ENCODE peak calls at places on chromosomes 4 and X, in seven cellular contexts. B is tibial artery, Q is MM.1S, L is aorta, T is cardiac muscle cell, U is pancreas, Z is MG63. D is an unnamed sample. For H3K9me3, the result is how much of the 10 kb centered on the place peaks cover.

GRCh38 chr4:71497078-71497477 is 158.3 kb downstream of the SLC4A4 start:
- DNase-seq in Q (no peak), B (no peak), T (no peak), U (no peak), L (no peak), Z (no peak), D (no peak)

GRCh38 chr4:95114521-95114920 is 356.8 kb downstream of the BMPR1B start:
- DNase-seq in Q (no peak), U (no peak), L (no peak), T (no peak), B (no peak), Z (no peak), D (no peak)

GRCh38 chrX:65679071-65679540 is 11.7 kb downstream of the MSN start:
- DNase-seq in T (no peak), B (no peak), L (no peak), Q (no peak), U (no peak), Z (no peak), D (no peak)

GRCh38 chrX:73562458-73562857 is 539 bp upstream of the CHIC1 start:
- DNase-seq in T (peak), Q (no peak), L (no peak), Z (no peak), B (no peak), U (no peak), D (no peak)

GRCh38 chr4:40055379-40055872 is 1.2 kb upstream of the N4BP2 start:
- DNase-seq in B (no peak), L (no peak), Q (no peak), T (no peak), U (no peak), Z (no peak), D (no peak)

GRCh38 chr4:176498857-176499256 is 179.1 kb downstream of the SPCS3 start:
- DNase-seq in Q (no peak), U (no peak), Z (no peak), T (peak), L (no peak), B (no peak), D (no peak)

GRCh38 chr4:54281060-54281781 is 52.1 kb downstream of the PDGFRA start:
- DNase-seq in Q (no peak), B (peak), Z (peak), U (peak), T (peak), L (peak), D (no peak)

GRCh38 chr4:41477200-41477910 is 60.6 kb upstream of the LIMCH1 start:
- DNase-seq in T (no peak), L (no peak), Q (no peak), Z (no peak), B (no peak), U (no peak), D (no peak)

DNA sequence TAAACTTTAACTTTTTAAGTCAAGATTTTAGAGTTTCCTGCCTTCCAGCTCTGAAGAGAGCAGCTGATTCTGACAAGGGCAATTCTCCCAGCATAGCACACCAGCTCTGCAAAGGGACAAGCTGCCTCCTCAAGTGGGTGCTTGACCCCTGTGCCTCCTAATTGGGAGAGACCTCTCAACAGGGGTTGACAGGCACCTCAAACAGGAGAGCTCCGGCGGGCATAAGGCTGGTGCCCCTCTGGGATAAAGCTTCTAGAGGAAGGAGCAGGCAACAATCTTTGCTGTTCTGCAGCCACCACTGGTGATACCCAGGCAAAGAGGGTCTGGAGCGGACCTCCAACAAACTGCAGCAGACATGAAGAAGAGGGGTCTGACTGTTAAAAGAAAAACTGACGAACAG is 872.9 kb upstream of the PCDH10 start:
- DNase-seq in Q (no peak), Z (no peak), U (no peak), L (no peak), T (no peak), B (no peak), D (no peak)
- H3K9me3 ChIP-seq in Q (under half), Z (under half), U (under half), L (under half), T (under half), B (under half), D (under half)

DNA sequence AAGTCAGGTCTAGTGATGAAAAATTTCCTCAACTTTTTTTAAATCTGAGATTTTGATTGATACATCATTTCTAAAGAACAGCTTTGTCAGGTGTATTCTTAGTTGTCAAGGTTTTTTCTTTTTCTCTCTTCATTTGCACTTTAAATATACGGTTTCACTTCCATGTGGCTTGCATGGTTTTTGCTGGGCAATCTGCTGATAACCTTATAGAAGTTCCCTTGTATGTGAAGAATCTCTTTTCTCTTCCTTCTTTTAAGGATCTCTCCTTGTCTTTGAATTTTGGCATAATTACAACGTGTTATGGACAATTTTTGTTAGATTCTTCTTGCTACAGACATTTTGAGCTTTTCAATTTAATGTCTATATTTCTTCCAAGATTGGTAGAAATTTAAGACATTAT is 76.4 kb downstream of the ZNF721 start:
- DNase-seq in Q (no peak), Z (no peak), T (no peak), U (no peak), L (no peak), B (no peak), D (no peak)
- H3K9me3 ChIP-seq in Q (under half), Z (under half), T (under half), U (under half), L (under half), B (half or more), D (under half)

DNA sequence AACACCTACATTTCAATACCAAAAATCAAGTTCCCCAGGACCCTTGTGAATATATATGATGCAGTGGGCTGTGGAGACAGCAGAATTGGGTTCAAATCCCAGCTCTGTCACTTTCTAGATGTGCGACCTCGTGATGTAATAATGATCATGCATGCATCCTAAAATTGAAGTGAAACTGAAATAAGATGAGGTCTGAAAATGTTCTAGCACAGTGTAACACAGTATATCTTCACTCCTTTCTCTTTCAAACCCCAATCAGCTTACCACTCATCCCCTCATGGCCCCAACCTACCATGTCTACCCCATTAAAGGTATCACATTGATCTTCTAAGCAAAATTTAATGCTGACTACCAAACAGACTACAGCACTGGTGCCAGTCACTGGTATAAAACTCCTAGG is 69.9 kb upstream of the BRS3 start:
- DNase-seq in T (no peak), Q (no peak), L (no peak), B (no peak), Z (no peak), U (no peak), D (no peak)
- H3K9me3 ChIP-seq in T (under half), Q (under half), L (under half), B (under half), Z (under half), U (under half), D (under half)

GRCh38 chr4:77434299-77435092 is 171.1 kb upstream of the CXCL13 start:
- DNase-seq in T (peak), Z (no peak), Q (no peak), U (peak), L (peak), B (peak), D (no peak)
- H3K9me3 ChIP-seq in T (under half), Z (under half), Q (under half), U (under half), L (under half), B (under half), D (under half)

D was measured in T-helper 17 cell.